ENCODE peak calls at places on chromosomes 4 and X, in six cellular contexts. D is neuronal stem cell, I is GM23338, J is neural progenitor cell, P is HCT116, M is A549. U is an unnamed sample.

GRCh38 chrX:150513564-150513963 is 54.9 kb upstream of the MTM1 start:
- DNase-seq in D (no peak), I (peak), J (peak), P (no peak), M (no peak), U (peak)

GRCh38 chr4:16858275-16858752 is 40.1 kb downstream of the LDB2 start:
- DNase-seq in D (no peak), I (peak), J (no peak), P (no peak), M (no peak), U (peak)

GRCh38 chrX:37314526-37314925 is 34.6 kb upstream of the PRRG1 start:
- DNase-seq in D (no peak), I (no peak), J (no peak), P (no peak), M (no peak), U (no peak)

GRCh38 chrX:27571164-27571563 is 19.0 kb upstream of the DCAF8L2 start:
- DNase-seq in D (no peak), I (no peak), J (no peak), P (no peak), M (no peak), U (no peak)

GRCh38 chr4:23269583-23269982 is 576.8 kb downstream of the GBA3 start:
- DNase-seq in D (no peak), I (no peak), J (no peak), P (no peak), M (no peak), U (no peak)

GRCh38 chr4:13944095-13944501 is 316.6 kb upstream of the BOD1L1 start:
- DNase-seq in D (no peak), I (no peak), J (no peak), P (no peak), M (no peak), U (no peak)

GRCh38 chr4:63226236-63226635 is 1183.0 kb downstream of the TECRL start:
- DNase-seq in D (no peak), I (peak), J (peak), P (no peak), M (no peak), U (peak)

GRCh38 chrX:133555796-133556458 is 140.6 kb upstream of the GPC4 start:
- DNase-seq in D (no peak), I (peak), J (no peak), P (no peak), M (no peak), U (no peak)

GRCh38 chr4:136651278-136651667 is 881.0 kb downstream of the PCDH18 start:
- DNase-seq in D (no peak), I (no peak), J (no peak), P (no peak), M (no peak), U (no peak)

GRCh38 chr4:36172650-36173049 is 71.7 kb downstream of the ARAP2 start:
- DNase-seq in D (no peak), I (no peak), J (no peak), P (no peak), M (no peak), U (no peak)

GRCh38 chr4:107058828-107059227 is 22.7 kb upstream of the DKK2 start:
- DNase-seq in D (no peak), I (no peak), J (no peak), P (no peak), M (no peak), U (no peak)

GRCh38 chrX:107673933-107674479 is 45.7 kb downstream of the PRPS1 start:
- DNase-seq in D (no peak), I (peak), J (peak), P (no peak), M (no peak), U (no peak)

GRCh38 chr4:96170198-96170597 is 330.3 kb downstream of the PDHA2 start:
- DNase-seq in D (no peak), I (peak), J (no peak), P (no peak), M (peak), U (peak)

GRCh38 chr4:5700459-5700858 is 7.9 kb downstream of the EVC2 start:
- DNase-seq in D (no peak), I (no peak), J (no peak), P (no peak), M (no peak), U (no peak)

GRCh38 chr4:79087091-79087490 is 147.9 kb upstream of the PAQR3 start:
- DNase-seq in D (peak), I (no peak), J (peak), P (no peak), M (no peak), U (no peak)

GRCh38 chr4:79083406-79084010 is 144.3 kb upstream of the PAQR3 start:
- DNase-seq in D (peak), I (peak), J (peak), P (no peak), M (no peak), U (no peak)

GRCh38 chr4:79088991-79089705 is 149.9 kb upstream of the PAQR3 start:
- DNase-seq in D (no peak), I (no peak), J (peak), P (no peak), M (no peak), U (peak)
- H3K4me2 ChIP-seq in D (no peak), I (no peak), J (no peak), P (no peak), M (no peak), U (no peak)

DNA sequence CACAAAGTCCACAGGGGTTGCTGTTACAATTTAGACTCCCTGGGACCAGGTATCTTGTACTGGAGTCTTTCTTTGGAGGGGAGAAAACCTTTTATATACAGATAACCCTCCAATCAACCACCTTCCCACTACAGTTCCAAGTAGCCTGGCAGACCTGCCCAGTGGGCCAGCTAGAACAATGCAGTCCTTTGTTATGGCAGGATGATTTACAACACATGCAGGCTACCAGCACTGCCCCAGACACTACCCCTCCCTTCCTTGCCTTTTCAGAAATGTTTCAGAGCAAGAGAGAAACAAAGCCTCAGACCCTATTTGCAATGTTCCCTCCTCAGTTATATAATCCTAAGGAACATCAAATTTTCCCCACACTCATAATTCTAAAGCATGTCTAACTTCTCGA is 11.1 kb downstream of the RASL11B start:
- DNase-seq in D (no peak), I (no peak), J (peak), P (peak), M (no peak), U (peak)
- H3K4me2 ChIP-seq in D (no peak), I (peak), J (peak), P (no peak), M (no peak), U (no peak)

DNA sequence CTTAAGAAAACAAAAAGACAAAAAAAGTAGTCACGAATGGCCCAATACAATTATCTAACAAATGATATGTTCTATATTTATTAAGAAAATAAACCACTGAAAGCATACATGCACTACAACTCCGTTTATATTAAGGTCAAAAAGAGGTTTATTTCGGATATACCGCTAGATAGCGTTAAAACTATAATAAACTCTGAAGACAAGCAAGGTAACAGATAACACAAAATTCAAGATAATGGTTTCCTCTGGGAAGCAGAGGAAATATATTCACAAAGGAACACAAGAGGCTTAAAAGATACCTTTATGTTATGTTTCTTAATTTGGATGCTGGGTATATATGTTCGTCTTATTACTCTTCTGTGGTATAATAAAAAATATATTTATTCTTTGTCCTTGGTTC is 4.7 kb upstream of the FAM200B start:
- DNase-seq in D (no peak), I (no peak), J (no peak), P (no peak), M (no peak), U (no peak)
- H3K4me2 ChIP-seq in D (no peak), I (peak), J (no peak), P (no peak), M (peak), U (no peak)

DNA sequence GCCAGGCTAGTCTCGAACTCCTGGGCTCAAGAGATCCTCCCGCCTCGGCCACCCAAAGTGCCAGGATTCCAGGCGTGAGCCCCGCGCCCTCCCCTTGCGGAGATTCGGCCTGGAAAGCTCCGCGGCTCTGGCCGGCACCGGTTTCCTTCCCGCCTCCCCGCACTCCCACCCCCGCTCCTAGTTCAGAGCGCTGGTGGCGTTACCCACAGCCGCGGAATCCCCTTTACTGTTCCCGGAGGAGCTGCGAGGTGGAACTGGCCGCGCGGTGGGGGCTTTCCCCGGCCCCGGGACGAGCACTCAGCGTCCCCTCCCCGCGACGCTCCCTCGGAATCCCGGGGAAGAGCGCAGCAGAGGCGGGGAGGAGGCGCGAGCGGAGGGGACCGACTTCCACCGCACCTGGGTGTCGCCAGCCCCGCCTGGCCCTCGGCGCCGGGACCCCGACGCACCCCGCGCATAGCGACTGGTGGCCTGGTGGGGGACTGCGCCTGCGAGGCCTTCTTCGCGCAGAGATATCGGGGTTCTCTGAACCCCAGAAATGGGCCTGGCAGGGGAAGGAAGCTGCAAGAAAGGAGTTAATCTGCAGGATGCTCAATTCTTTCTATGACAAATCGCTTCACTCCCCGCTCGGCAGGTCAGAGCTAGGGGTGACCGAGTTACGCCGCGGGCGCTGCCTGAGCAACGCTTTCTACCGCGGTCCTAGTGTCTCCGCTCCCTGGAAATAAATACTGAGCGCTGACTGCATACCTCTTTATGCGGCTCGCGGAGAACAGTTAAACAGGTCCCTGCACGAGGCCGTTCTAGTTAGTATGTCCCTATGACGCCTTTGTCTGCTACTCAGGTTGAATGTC is 14.6 kb upstream of the SLC25A4 start:
- DNase-seq in D (peak), I (peak), J (peak), P (no peak), M (peak), U (peak)
- H3K4me2 ChIP-seq in D (peak), I (peak), J (peak), P (no peak), M (peak), U (peak)

DNA sequence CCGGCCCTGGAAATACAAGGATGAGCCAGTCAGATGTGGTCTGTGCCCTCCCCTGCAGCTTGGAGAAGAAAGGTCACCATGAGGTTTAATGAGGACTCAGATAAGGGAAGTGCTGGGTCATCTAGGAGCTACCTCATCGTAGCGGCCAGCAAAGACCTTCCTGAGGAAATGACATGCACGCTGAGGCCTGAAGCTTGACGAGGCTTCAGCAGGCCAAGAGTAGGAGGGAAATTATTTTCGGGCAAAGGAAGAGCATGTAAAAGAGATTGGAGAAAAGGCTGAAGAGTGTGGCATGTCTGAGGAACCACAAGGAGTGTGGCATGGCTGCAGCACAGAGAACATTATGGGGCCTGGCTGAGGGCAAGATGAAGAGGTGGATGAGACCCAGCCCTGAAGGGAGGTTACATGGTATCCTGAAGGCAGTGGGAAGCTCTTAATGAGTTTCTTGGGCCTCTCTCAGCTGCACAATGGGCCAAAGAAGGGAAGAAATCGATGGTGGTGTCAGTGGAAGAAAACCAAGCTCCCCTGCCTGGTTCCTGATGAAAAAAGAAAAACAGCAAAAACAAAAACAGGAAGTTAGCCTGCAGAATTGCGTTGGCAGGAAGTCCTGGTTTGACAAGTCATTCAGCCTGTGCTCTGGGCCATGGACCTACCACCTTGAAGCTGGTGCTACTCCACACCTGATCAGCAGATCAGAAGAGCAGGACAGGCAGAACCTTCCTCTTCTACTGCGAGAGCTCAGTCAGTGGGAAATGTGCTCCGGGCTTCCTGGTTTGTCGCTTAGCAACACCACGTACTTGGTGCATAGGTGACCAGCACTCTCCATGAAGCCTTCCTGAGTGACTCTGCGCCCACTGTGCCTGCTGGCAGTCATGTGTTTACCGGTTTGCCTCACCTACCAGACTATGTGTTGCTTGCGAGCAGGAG is 134.5 kb upstream of the KLF3 start:
- DNase-seq in D (no peak), I (peak), J (no peak), P (no peak), M (no peak), U (peak)
- H3K4me2 ChIP-seq in D (no peak), I (no peak), J (no peak), P (no peak), M (no peak), U (no peak)

DNA sequence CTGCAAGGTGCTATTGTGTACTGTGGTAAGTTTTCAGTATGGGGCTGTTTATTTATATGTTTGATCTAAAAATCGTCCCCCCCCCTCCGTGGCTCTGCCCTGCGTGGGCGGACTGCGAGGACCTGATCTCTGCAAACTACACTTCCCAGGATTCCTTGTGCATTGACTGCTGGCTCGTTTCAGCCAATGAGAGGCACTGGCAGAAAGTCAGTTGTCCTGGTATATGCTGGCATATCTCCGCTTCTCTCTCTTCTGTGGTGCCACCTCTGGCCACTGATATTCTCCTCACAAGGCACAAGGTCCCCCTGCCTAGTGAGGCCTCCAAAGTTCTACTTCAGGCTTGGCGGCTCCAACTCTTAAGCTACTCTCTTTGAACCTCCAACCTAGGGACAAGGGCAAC is 168.8 kb upstream of the ZFP42 start:
- DNase-seq in D (no peak), I (peak), J (no peak), P (peak), M (peak), U (peak)
- H3K4me2 ChIP-seq in D (no peak), I (no peak), J (no peak), P (no peak), M (no peak), U (no peak)

GRCh38 chr4:80507507-80507906 is 172.0 kb downstream of the CFAP299 start:
- DNase-seq in D (no peak), I (no peak), J (no peak), P (no peak), M (no peak), U (no peak)
- H3K4me2 ChIP-seq in D (no peak), I (no peak), J (no peak), P (no peak), M (no peak), U (no peak)

DNA sequence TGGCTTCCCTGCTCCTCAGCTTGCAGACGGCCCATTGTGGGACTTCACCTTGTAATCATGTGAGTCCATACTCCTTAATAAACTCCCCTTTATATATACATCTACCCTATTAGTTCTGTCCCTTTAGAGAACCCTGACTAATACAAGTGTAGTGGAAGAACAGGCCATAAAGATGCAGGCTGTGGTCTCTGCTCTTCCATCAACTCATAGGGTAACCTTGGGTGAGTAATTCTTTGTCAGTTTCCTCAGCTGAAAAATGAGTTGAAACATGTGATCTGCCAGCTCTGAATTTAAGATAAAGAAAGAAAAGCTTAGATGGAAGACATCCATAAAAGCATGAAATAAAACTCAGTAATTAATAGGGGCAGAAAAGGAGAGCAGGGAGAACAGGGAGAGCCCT is 103.6 kb downstream of the ENOX2 start:
- DNase-seq in D (no peak), I (no peak), J (no peak), P (no peak), M (no peak), U (no peak)
- H3K4me2 ChIP-seq in D (no peak), I (no peak), J (no peak), P (no peak), M (no peak), U (no peak)

U was measured in mesendoderm.